ENCODE peak calls at places on chromosomes 7 and 10, in five cellular contexts. S is Panc1, F is iPS DF 6.9, Q is mammary epithelial cell, U is GM23338. R is an unnamed sample. For H3K4me1, the result is how much of the 10 kb centered on the place peaks cover.

GRCh38 chr10:99457808-99458207 is 27.4 kb upstream of the GOT1 start:
- DNase-seq in U (no peak), S (no peak), Q (no peak), F (no peak), R (no peak)

GRCh38 chr7:156703773-156704482 is 63.4 kb downstream of the RNF32 start:
- DNase-seq in U (no peak), S (no peak), F (no peak), Q (peak), R (no peak)

GRCh38 chr10:130905386-130905785 is 406.1 kb downstream of the TCERG1L start:
- DNase-seq in F (no peak), U (no peak), S (no peak), Q (no peak), R (no peak)

GRCh38 chr7:142581341-142581740 is 167.9 kb upstream of the PRSS1 start:
- DNase-seq in F (no peak), S (no peak), U (no peak), Q (peak), R (peak)

GRCh38 chr10:28459453-28460144 is 73.3 kb upstream of the WAC start:
- DNase-seq in Q (no peak), U (peak), S (no peak), F (peak), R (no peak)

GRCh38 chr7:64300641-64301405 is 12.9 kb upstream of the ZNF736 start:
- DNase-seq in U (no peak), F (no peak), Q (peak), S (no peak), R (no peak)

GRCh38 chr10:125812128-125812527 is 10.9 kb downstream of the UROS start:
- DNase-seq in F (no peak), S (no peak), Q (no peak), U (no peak), R (no peak)

GRCh38 chr7:36153571-36154097 is 580 bp downstream of the EEPD1 start:
- DNase-seq in S (no peak), Q (no peak), F (no peak), U (peak), R (peak)

GRCh38 chr7:44881610-44882009 is 3.7 kb downstream of the PURB start:
- DNase-seq in S (no peak), Q (peak), F (no peak), U (no peak), R (no peak)

GRCh38 chr10:131231965-131232541 is 79.5 kb downstream of the TCERG1L start:
- DNase-seq in S (no peak), U (no peak), Q (no peak), F (no peak), R (peak)

GRCh38 chr10:110357252-110357780 is 52.6 kb upstream of the SMNDC1 start:
- DNase-seq in F (no peak), Q (peak), U (no peak), S (no peak), R (peak)

DNA sequence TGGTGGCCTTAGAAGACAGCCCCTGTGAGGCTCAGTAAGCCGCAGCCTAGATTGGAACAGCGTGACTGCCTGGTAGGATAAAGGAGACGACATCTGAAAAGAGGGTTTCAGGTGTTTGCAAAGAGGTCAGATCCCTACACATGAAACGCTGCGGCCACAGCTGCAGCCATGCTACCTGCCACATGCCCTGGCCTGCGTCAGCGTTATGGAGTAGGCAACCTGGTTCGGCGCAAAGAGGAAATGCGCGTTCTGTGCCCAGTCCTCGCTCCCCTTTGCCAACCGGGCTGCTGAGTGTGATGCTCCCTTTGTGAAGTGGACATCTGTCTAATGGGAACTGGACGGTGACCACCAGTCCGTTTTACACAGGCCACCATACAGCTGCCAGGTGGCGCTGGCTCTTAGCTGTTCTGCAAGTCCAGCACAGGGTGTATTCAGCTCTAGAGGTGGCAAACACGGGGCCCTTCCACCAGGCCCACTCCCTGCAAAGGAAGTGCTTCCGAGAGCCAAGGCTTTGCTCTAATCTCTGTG is 160.3 kb downstream of the CELF2 start:
- DNase-seq in U (no peak), S (no peak), Q (no peak), F (no peak), R (no peak)
- H3K4me1 ChIP-seq in U (under half), S (under half), Q (under half), F (under half), R (under half)

DNA sequence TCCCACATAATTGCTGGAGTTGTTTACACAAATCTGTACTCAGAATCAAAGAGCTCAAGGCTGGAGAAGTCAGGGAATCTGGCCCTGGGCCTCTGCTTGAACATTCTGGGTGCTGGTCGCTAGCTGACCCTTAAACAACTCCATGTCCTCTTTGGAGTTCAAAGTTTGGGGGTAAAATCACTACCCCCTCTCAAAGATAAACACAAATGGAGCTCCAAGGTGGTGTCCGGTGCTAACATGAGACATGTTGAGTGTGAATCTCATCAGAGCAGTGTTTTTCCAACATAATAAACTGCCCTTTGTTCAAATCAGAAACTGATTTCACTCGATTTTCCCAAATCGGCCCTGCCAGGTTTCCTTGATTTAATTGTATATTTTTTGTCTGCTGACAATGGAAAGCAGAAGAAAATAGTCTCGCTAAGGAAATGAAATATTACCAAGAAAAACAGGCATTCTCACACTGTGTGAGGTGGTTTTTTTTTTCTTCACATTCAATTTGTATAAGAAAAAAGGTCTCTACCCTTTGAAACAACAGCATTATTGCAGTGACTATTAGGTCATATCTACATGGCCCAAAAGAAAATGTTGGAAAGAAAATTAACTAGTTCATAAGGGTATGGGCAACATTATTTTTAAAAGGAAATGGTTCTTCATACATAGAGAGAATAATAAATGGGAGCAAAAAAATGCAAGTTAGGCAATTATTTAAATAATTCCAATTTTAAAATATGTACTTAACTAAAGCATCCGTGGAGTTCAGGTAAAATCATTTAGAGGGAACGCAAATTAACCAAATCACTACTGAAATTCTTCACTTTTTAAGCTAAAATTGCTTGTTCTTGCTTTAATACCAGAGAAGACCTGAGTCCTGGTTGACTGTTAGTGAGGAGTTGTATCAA is 56.1 kb upstream of the CAPZA2 start:
- DNase-seq in S (no peak), U (no peak), F (no peak), Q (no peak), R (no peak)
- H3K4me1 ChIP-seq in S (half or more), U (under half), F (under half), Q (under half), R (under half)

GRCh38 chr10:127880557-127880956 is 12.2 kb downstream of the CLRN3 start:
- DNase-seq in F (no peak), Q (no peak), S (no peak), U (no peak), R (no peak)

GRCh38 chr10:127883516-127883915 is 9.2 kb downstream of the CLRN3 start:
- DNase-seq in F (no peak), U (no peak), S (no peak), Q (no peak), R (no peak)

GRCh38 chr10:127882391-127882790 is 10.3 kb downstream of the CLRN3 start:
- DNase-seq in F (no peak), S (no peak), U (no peak), Q (no peak), R (no peak)

GRCh38 chr10:127882801-127883459 is 9.8 kb downstream of the CLRN3 start:
- DNase-seq in Q (peak), U (no peak), F (no peak), S (no peak), R (no peak)

DNA sequence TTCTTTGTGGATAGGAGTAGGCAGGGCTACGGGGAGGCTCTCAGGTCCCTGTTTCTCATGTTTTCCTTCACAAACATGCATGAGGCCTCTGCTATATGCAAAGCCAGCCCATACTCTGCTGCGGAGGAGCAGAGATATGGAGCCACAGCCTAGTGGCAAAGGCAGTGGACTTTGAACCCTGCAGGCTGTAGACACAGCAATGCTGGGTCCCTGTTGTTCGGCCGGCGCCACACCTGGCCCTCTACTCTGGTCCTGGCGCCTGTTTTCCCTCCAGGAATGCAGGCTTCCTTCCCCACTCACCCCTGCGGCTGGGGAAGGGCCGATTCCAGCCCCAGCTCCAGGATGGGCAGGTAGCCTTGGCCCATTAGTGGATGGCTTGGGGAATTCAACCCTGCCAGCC is 11.5 kb downstream of the CLRN3 start:
- DNase-seq in Q (no peak), S (no peak), F (no peak), U (no peak), R (no peak)
- H3K4me1 ChIP-seq in Q (under half), S (under half), F (under half), U (under half), R (under half)

DNA sequence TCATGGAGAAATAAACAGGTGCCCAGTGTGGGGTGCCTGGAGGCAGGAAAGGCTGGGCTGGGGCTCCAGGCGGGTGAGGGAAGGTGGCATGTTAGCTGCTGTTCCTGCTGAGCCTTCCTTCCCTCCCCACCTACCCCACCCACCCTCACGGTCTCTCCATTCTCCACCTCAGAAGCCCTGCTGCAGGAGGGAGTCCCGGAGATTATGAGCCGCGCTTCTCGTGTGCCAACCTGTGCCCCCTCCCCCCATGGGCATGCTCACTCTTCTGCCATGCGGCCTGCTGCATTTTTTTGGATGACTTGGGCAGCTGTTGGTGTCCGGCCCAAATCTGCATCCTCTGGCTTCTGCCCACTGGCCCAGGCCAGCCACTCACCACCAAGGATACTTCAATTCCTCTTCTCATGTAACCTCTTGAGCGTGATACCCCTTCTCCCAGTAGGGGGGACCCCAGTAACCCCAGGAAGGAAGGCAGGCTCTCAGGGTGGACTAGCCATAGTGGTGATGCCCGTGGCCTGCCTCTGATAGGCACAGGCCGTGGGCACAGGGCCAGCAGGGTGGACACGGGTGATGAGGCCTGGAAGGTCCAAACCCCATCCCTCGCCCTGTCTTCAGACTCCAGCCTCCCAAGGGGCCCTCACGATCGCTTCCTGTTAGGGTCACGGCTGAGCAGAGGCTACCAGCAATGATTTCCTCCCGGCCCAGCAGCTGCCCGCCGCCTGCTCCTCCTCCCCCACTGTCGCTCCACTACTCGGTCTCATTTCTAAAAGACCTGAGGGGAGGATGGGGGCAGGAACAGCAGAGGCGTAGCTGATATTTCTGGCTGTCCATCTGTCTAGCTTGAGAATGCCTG is 27.8 kb downstream of the UNC5B start:
- DNase-seq in S (no peak), Q (no peak), F (no peak), U (no peak), R (peak)
- H3K4me1 ChIP-seq in S (under half), Q (under half), F (under half), U (under half), R (half or more)

DNA sequence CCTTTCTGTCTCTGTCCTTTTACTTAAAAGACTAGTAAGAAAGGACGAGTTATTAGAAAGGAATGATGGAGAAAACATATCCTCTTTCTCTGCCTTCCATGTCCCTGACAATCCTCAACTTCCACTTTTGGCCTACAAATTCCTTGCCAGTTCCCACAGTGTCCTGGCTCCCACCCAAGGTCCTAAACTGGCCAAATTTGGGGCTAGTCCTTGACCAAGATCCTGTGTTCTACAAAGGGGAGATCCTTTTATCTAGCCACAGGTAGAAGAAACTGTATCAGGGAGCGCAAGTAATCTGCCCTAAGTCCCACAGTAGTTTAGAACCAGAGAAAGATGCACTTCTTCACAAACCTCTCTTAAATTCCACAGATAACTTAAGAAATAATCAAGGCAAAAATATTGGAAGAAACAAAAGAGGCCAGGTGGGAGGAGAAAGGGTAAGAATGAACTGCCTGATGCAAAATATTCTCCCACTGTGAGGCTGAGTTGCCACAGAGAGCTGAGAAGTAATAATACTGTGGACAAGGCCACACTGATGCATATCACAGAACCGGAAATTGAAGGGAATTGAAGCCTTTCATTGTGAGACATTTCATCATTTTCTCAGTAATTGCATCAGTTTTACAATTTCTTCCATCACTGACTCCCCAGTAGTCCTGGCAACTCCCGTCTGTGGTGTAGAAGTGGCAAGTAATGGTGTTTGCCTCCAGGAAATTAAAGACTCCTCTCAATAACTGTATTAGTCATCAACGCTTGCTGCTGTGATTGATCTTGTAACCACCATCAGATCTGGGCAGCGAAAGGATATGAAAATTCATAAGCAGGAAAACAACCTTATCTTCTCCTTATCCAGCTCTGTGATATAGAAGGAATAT is 47.2 kb downstream of the DNAJC12 start:
- DNase-seq in S (no peak), Q (peak), U (no peak), F (no peak), R (peak)
- H3K4me1 ChIP-seq in S (under half), Q (under half), U (under half), F (under half), R (under half)

DNA sequence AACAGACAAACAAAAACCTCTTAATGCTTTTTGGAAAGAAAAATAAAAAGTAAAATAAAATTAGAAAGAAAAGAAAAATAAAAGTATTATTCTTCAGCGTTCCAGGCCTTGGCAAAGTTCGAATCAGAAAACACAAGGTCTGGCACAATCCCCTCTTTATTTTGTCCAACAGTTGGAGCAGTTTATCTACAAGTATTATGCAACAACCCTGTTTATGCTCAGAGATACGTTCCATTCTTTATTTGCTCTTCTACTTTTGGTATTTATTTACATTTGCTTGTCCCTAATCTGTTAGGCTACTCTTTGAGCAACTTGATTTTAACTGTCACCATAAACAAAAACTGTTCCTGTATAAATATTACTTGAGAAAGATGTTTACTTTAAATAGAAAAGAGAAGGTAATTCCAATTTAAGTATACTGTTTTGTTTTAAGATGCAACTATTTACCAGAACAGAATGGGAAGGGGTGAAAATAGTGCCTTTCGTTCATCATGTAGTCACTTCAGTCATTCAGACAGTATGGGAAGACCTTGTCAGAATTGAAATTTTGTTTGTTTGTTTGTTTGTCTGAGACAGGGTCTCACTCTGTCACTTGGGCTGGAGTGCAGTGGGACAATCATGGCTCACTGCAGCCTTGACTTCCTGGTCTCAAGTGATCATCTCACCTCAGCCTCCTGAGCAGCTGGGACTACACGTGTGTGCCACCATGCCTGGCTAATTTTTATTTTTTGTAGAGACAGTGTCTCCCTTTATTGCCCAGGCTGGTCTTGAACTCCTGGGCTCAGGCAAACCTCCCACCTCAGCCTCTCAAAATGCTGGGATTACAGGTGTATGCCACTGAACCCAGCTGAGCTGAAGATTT is 5.7 kb downstream of the PDK4 start:
- DNase-seq in F (no peak), Q (no peak), U (no peak), S (no peak), R (no peak)
- H3K4me1 ChIP-seq in F (under half), Q (under half), U (under half), S (under half), R (under half)

GRCh38 chr7:155594961-155595366 is 48.6 kb upstream of the CNPY1 start:
- DNase-seq in U (peak), S (no peak), Q (peak), F (peak), R (peak)
- H3K4me1 ChIP-seq in U (under half), S (under half), Q (under half), F (under half), R (under half)

DNA sequence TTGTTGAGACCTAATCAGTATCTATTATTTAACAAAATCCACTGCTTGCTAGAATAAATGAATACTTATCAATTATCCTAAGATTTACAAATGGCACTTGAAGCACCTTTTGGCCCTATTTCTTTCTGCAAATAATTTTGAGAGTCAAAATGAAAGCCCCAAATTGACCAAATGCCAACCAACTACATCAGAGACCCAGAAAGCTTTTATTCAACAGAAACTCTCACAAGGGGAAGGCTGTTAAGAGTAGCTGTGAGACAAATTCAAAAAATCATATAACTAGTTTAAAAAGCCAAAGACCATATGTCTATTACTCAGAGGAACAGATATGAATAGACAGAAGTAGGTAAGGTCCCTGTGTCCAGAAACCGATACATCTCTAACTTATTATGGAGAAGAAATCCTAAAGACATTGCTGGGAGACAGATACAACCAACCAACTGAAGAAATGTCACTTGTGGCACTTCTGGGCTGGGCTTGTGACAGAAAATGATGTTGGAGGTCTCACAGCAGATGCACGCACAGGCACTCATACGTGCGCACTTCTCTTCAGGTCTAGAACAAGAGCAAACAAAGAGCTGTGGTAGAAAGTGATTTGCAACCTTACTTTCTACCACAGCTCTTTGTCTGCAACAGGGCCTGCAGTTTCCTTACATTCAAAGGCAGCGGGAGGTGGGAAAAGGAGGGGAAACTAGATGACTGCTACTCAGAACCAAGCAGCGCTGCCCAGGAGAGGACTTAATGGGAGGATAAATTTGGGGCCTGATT is 58.6 kb upstream of the KCNIP2 start:
- DNase-seq in S (no peak), Q (no peak), U (peak), F (no peak), R (no peak)
- H3K4me1 ChIP-seq in S (under half), Q (under half), U (under half), F (under half), R (under half)

GRCh38 chr10:14580933-14581332 is 193.8 kb downstream of the FAM107B start:
- DNase-seq in U (no peak), S (no peak), Q (no peak), F (no peak), R (no peak)
- H3K4me1 ChIP-seq in U (under half), S (under half), Q (under half), F (under half), R (under half)

R was measured in osteoblast.